ENCODE peak calls at places on chromosomes 16 and 17, in six cellular contexts. V is tibial nerve, L is gastrocnemius medialis, K is transverse colon, M is Peyer's patch, Z is A549. W is an unnamed sample.
A peak's percentile ranks its signal among the peaks of the same experiment; 100 is the strongest.

GRCh38 chr16:24734382-24734781 is 4.9 kb downstream of the TNRC6A start:
- DNase-seq in Z (no peak), K (no peak), M (no peak), L (no peak), V (no peak), W (no peak)

GRCh38 chr16:10828851-10829331 is 10.3 kb upstream of the TVP23A start:
- DNase-seq in M (peak; percentile 81), K (peak; percentile 86), V (peak; percentile 83), Z (no peak), L (peak; percentile 78), W (peak; percentile 90)

GRCh38 chr17:74430706-74431567 is 951 bp upstream of the GPRC5C start:
- DNase-seq in M (peak; percentile 89), L (peak; percentile 97), V (peak; percentile 47), K (peak; percentile 84), Z (peak; percentile 91), W (peak; percentile 81)

GRCh38 chr16:12358898-12359297 is 382.4 kb downstream of the SNX29 start:
- DNase-seq in L (no peak), K (no peak), V (no peak), M (no peak), Z (no peak), W (no peak)

GRCh38 chr16:48834576-48834975 is 224.6 kb upstream of the N4BP1 start:
- DNase-seq in M (no peak), Z (no peak), L (no peak), V (no peak), K (no peak), W (no peak)

GRCh38 chr16:57304169-57305061 is 19.9 kb upstream of the PLLP start:
- DNase-seq in M (no peak), L (peak; percentile 26), K (peak; percentile 72), Z (peak; percentile 90), V (no peak), W (peak; percentile 55)

GRCh38 chr17:2218426-2218825 is 85.2 kb downstream of the SMG6 start:
- DNase-seq in K (no peak), L (no peak), Z (no peak), V (no peak), M (no peak), W (no peak)

GRCh38 chr16:51328708-51329107 is 177.6 kb upstream of the SALL1 start:
- DNase-seq in M (no peak), V (no peak), K (no peak), Z (no peak), L (no peak), W (no peak)

GRCh38 chr16:4664538-4665418 is 28.6 kb upstream of the NUDT16L1 start:
- DNase-seq in L (no peak), Z (peak; percentile 22), V (no peak), M (peak; percentile 89), K (peak; percentile 73), W (peak; percentile 91)

GRCh38 chr17:21095735-21096134 is 31.0 kb upstream of the DHRS7B start:
- DNase-seq in M (no peak), Z (peak; percentile 26), K (no peak), V (no peak), L (no peak), W (no peak)

GRCh38 chr17:74059471-74059870 is 144.0 kb upstream of the RPL38 start:
- DNase-seq in M (no peak), L (no peak), K (no peak), Z (no peak), V (no peak), W (no peak)

GRCh38 chr17:65277576-65277975 is 140.4 kb downstream of the RGS9 start:
- DNase-seq in L (no peak), V (no peak), M (no peak), K (no peak), Z (no peak), W (no peak)

GRCh38 chr17:19727466-19728113 is 11.2 kb upstream of the SLC47A2 start:
- DNase-seq in L (peak; percentile 86), K (peak; percentile 41), Z (peak; percentile 74), V (peak; percentile 65), M (no peak), W (no peak)

GRCh38 chr16:55811811-55812210 is 21.1 kb downstream of the CES1 start:
- DNase-seq in Z (no peak), M (no peak), V (no peak), L (no peak), K (no peak), W (no peak)

GRCh38 chr17:64340557-64340956 is 50.1 kb downstream of the PECAM1 start:
- DNase-seq in L (no peak), M (no peak), V (no peak), Z (no peak), K (no peak), W (no peak)

GRCh38 chr16:16009396-16009795 is 60.0 kb downstream of the ABCC1 start:
- DNase-seq in Z (no peak), V (no peak), M (no peak), L (peak; percentile 81), K (no peak), W (no peak)

GRCh38 chr17:1647802-1648581 is 1.7 kb downstream of the RILP start:
- DNase-seq in Z (peak; percentile 67), K (peak; percentile 53), M (no peak), V (no peak), L (peak; percentile 25), W (no peak)

GRCh38 chr16:11310997-11311561 is 29.9 kb upstream of the PRM1 start:
- DNase-seq in Z (no peak), L (no peak), M (no peak), V (no peak), K (no peak), W (no peak)

GRCh38 chr17:50922739-50923405 is 56.7 kb upstream of the TOB1 start:
- DNase-seq in Z (no peak), K (peak; percentile 81), L (no peak), V (no peak), M (peak; percentile 88), W (no peak)

GRCh38 chr16:24580665-24581064 is 41.3 kb downstream of the RBBP6 start:
- DNase-seq in V (no peak), K (no peak), Z (peak; percentile 37), L (no peak), M (no peak), W (no peak)

DNA sequence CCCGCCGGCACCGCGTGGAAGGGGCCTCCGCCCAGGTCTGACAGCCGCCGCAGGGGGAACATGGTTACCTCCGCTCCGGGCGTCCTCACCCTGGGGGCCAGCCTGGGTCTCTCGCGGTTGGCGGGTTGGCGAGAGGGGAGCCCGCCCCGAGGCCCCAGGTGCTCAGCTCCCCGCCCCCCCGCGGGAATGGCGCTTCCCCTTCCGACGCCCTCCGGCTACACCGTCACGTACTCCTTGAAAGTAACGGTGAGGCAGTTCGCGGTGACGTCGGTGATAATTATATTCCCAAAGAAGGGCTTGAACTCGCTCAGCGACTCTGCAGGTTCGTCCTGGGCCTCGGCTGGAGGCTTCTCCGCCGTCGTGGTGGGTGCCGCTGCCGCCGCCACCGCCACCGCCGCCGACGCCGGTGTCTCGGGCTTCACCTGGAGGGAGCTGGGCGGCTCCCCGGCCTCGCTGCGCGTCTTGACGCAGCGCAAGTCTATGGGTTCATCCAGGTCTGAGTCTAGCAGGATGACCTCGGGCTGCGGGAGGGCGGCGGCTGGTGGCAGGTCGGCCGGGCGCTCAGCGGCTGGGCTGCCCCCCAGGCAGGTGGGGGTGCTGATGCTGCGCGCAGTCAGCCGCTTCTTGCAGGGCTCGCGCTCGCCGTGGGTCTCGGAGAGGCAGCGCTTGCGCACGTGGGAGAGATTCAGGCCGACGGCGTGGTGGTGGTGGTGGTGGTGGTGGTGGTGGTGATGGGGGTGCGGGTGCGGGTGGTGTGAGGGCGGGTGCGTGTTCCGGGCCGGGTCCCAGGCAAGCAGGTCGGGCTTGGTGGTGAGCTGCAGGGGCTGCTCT is 5.3 kb downstream of the CBX4 start:
- DNase-seq in M (no peak), L (no peak), Z (no peak), V (no peak), K (no peak), W (peak; percentile 78)
- H3K27ac ChIP-seq in M (no peak overlapping the region), L (no peak overlapping the region), Z (peak overlapping the region; percentile 4), V (no peak overlapping the region), K (no peak overlapping the region), W (no peak overlapping the region)

GRCh38 chr16:69724981-69725479 is 1.3 kb downstream of the NQO1 start:
- DNase-seq in M (no peak), Z (no peak), K (no peak), V (no peak), L (peak; percentile 29), W (peak; percentile 9)
- H3K4me3 ChIP-seq in M (peak overlapping the region; percentile 48), Z (peak overlapping the region; percentile 77), K (peak overlapping the region; percentile 11), V (peak overlapping the region; percentile 2), L (peak overlapping the region; percentile 17), W (no peak overlapping the region)

GRCh38 chr17:3803308-3803640 is 2.3 kb upstream of the ITGAE start:
- DNase-seq in M (no peak), V (no peak), Z (no peak), K (no peak), L (no peak), W (no peak)

GRCh38 chr17:3801043-3801746 is at the start of gene ITGAE:
- DNase-seq in V (no peak), K (no peak), L (no peak), Z (no peak), M (no peak), W (peak; percentile 77)

GRCh38 chr17:3804503-3804931 is 3.5 kb upstream of the ITGAE start:
- DNase-seq in M (no peak), K (no peak), V (no peak), Z (no peak), L (no peak), W (no peak)

GRCh38 chr17:3801792-3802191 is 804 bp upstream of the ITGAE start:
- DNase-seq in V (no peak), Z (no peak), K (no peak), L (no peak), M (no peak), W (no peak)

DNA sequence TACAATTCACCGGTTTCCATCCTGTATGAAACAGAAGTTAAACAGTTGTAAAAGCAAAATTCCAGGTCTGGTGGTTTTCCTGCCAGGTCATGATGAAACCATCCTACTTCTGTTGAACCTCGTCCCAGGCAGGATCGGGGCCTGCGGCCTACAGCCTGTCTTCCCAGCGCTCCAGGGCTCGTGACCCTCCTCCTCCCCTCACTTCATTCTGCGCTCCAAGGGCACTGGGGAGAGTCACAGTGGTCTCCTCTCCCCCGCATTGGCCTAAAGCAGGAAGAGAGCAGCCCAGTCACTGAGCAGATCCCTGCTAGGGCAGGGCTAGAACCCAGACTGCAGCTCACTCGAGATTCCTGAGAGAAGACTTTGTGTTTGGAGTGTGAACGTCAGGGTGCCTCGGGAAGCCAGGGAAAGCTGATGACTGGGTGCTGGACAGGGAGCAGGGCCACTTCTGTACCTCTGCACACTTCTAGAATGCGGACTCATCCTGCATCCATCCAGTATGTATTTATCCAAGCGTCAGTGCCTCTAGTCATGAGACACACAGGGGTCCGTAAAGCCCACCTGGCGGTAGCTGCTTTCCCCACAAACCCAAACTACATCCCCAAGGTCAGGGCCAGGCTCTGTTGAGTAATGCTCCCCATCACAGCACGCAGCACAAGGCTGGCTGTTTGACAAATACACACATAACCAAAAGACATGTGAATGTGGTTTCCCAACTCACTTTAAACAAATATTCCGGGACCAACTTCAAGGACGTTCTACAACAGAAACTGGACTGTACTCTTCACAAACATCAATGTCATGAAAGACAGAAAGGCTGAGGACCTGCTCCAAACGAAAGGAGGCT is 1.7 kb upstream of the ITGAE start:
- DNase-seq in K (peak; percentile 45), M (no peak), V (no peak), Z (no peak), L (peak; percentile 39), W (no peak)
- TF ChIP-seq POLR2A in K (no peak), M (no peak), V (no peak), Z (no peak), L (no peak), W (no peak)

DNA sequence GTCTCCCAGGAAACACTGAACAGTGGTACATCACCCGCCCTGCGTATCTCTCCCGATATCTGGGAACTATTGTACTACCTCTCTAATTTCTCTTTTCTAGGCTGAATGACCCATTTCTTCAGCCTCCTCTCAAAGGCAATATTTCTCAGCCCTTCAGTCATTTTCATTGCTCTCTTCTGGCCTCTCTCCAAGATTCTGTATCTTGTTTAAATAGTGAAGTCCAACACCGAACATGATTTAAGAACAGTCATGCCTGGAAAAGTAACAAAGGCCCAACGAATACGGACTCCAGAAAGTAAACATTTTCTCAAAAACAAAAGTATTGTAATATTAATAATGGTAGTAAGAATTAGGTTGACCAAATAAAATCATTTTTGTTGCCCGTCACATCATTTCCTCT is 220.0 kb downstream of the ZFHX3 start:
- DNase-seq in Z (no peak), V (no peak), L (no peak), K (no peak), M (no peak), W (no peak)
- H3K27ac ChIP-seq in Z (no peak overlapping the region), V (no peak overlapping the region), L (no peak overlapping the region), K (peak overlapping the region; percentile 56), M (no peak overlapping the region), W (no peak overlapping the region)